ENCODE peak calls at places on chromosomes 7 and 10, in seven cellular contexts. K, Z, G, C, P, X and N are unnamed samples.

GRCh38 chr7:115635876-115636275 is 394.7 kb downstream of the TFEC start:
- DNase-seq in P (no peak), G (no peak), X (no peak), K (no peak), C (no peak), Z (no peak), N (no peak)

GRCh38 chr7:13036256-13036765 is 348.9 kb downstream of the ARL4A start:
- DNase-seq in Z (no peak), K (no peak), G (no peak), C (no peak), P (no peak), X (no peak), N (no peak)

GRCh38 chr7:64686493-64687184 is 20.7 kb downstream of the ZNF107 start:
- DNase-seq in G (no peak), X (no peak), C (no peak), P (no peak), K (no peak), Z (no peak), N (no peak)

GRCh38 chr7:31521336-31522010 is 7.6 kb downstream of the ITPRID1 start:
- DNase-seq in Z (no peak), K (no peak), X (no peak), G (no peak), P (no peak), C (no peak), N (no peak)

GRCh38 chr10:97058521-97058920 is 127.2 kb downstream of the SLIT1 start:
- DNase-seq in C (no peak), Z (no peak), P (no peak), K (no peak), G (no peak), X (no peak), N (no peak)

GRCh38 chr10:22229756-22230330 is 12.0 kb upstream of the EBLN1 start:
- DNase-seq in Z (no peak), K (no peak), G (no peak), C (no peak), P (no peak), X (no peak), N (no peak)

GRCh38 chr7:155477469-155477868 is 19.5 kb downstream of the EN2 start:
- DNase-seq in K (no peak), X (no peak), Z (no peak), C (no peak), G (no peak), P (no peak), N (no peak)

GRCh38 chr10:111037868-111038267 is 39.0 kb upstream of the ADRA2A start:
- DNase-seq in X (no peak), K (no peak), Z (no peak), G (no peak), C (no peak), P (no peak), N (no peak)

GRCh38 chr10:75402486-75403143 is 1.1 kb upstream of the ZNF503 start:
- DNase-seq in C (no peak), X (peak; percentile 57), G (peak; percentile 80), K (peak; percentile 48), P (peak; percentile 58), Z (no peak), N (no peak)

GRCh38 chr7:135235841-135236240 is 2.2 kb downstream of the STRA8 start:
- DNase-seq in Z (no peak), P (no peak), C (no peak), G (no peak), X (no peak), K (no peak), N (no peak)

GRCh38 chr10:122957474-122957873 is 3.4 kb upstream of the C10orf88 start:
- DNase-seq in G (peak; percentile 76), C (no peak), P (no peak), K (no peak), X (no peak), Z (no peak), N (no peak)

GRCh38 chr7:3267928-3268690 is 32.9 kb upstream of the SDK1 start:
- DNase-seq in K (no peak), X (no peak), G (peak; percentile 99), P (peak; percentile 85), C (peak; percentile 97), Z (no peak), N (no peak)